ENCODE peak calls at places on chromosome 7, in eight cellular contexts. R, F, A, V, Y, X, J and W are unnamed samples.

GRCh38 chr7:24498439-24498838 is 74.8 kb upstream of the PALS2 start:
- DNase-seq in F (no peak), J (no peak), X (no peak), V (no peak), A (no peak), Y (no peak), R (no peak), W (no peak)

GRCh38 chr7:75962607-75963382 is 31.6 kb downstream of the TMEM120A start:
- DNase-seq in X (no peak), Y (no peak), F (peak; percentile 78), A (peak; percentile 72), R (no peak), J (peak; percentile 92), V (no peak), W (no peak)

GRCh38 chr7:142854505-142855400 is at the start of gene EPHB6:
- DNase-seq in X (peak; percentile 48), A (peak; percentile 40), Y (peak; percentile 87), F (peak; percentile 45), J (peak; percentile 82), V (peak; percentile 66), R (no peak), W (peak; percentile 47)

GRCh38 chr7:142583424-142583823 is 165.8 kb upstream of the PRSS1 start:
- DNase-seq in V (peak; percentile 85), F (peak; percentile 91), A (peak; percentile 84), X (no peak), J (peak; percentile 70), R (no peak), Y (no peak), W (no peak)

GRCh38 chr7:14023838-14024237 is 34.4 kb upstream of the ETV1 start:
- DNase-seq in V (no peak), Y (no peak), F (no peak), A (no peak), J (no peak), X (no peak), R (no peak), W (no peak)

GRCh38 chr7:114412548-114412947 is 2.1 kb upstream of the FOXP2 start:
- DNase-seq in R (peak; percentile 59), Y (no peak), V (no peak), F (no peak), A (no peak), X (no peak), J (no peak), W (no peak)

GRCh38 chr7:155800301-155800700 is 12.0 kb downstream of the SHH start:
- DNase-seq in F (no peak), A (no peak), X (no peak), V (no peak), J (no peak), Y (no peak), R (no peak), W (no peak)

GRCh38 chr7:94003446-94004023 is 620 bp downstream of the BET1 start:
- DNase-seq in R (no peak), F (no peak), X (no peak), Y (no peak), V (no peak), A (no peak), J (peak; percentile 2), W (no peak)

GRCh38 chr7:128265156-128265905 is 24.3 kb downstream of the LEP start:
- DNase-seq in Y (no peak), X (no peak), A (no peak), R (no peak), V (no peak), J (no peak), F (no peak), W (no peak)

GRCh38 chr7:44287488-44288380 is 37.7 kb downstream of the CAMK2B start:
- DNase-seq in R (no peak), X (no peak), A (no peak), Y (peak; percentile 7), V (no peak), F (no peak), J (no peak), W (no peak)

GRCh38 chr7:348962-349755 is 59.2 kb downstream of the FOXL3 start:
- DNase-seq in F (no peak), Y (no peak), A (no peak), V (no peak), J (no peak), R (no peak), X (no peak), W (no peak)

GRCh38 chr7:28570970-28571288 is 158.6 kb downstream of the CREB5 start:
- DNase-seq in X (no peak), Y (no peak), F (peak; percentile 11), R (no peak), A (peak; percentile 26), V (no peak), J (no peak), W (no peak)

GRCh38 chr7:141071855-141072547 is 1.9 kb upstream of the TMEM178B start:
- DNase-seq in F (no peak), R (peak; percentile 85), Y (no peak), X (no peak), A (no peak), V (peak; percentile 37), J (no peak), W (no peak)

GRCh38 chr7:24318326-24318725 is 34.3 kb downstream of the NPY start:
- DNase-seq in X (no peak), F (no peak), A (no peak), R (no peak), V (peak; percentile 83), Y (no peak), J (no peak), W (no peak)

GRCh38 chr7:36283171-36283570 is 106.5 kb upstream of the ANLN start:
- DNase-seq in J (no peak), X (no peak), A (no peak), F (no peak), R (no peak), Y (no peak), V (no peak), W (no peak)

GRCh38 chr7:155071121-155071651 is 1.1 kb downstream of the HTR5A start:
- DNase-seq in X (no peak), R (no peak), V (no peak), F (no peak), A (no peak), Y (no peak), J (no peak), W (no peak)

GRCh38 chr7:78173192-78173591 is 374.6 kb downstream of the PHTF2 start:
- DNase-seq in F (no peak), Y (no peak), V (no peak), R (no peak), J (no peak), A (no peak), X (no peak), W (no peak)

GRCh38 chr7:13834328-13834761 is 155.1 kb downstream of the ETV1 start:
- DNase-seq in F (no peak), A (no peak), J (peak; percentile 56), R (peak; percentile 48), X (no peak), V (peak; percentile 92), Y (no peak), W (no peak)